ENCODE peak calls at places on chromosomes 2 and 18, in seven cellular contexts. W is neural progenitor cell, V is ovary, E is hepatocyte, P is H1, D is right cardiac atrium, M is transverse colon. J is an unnamed sample. For H3K27me3, the result is how much of the 10 kb centered on the place peaks cover.

GRCh38 chr18:7417742-7418141 is 149.4 kb upstream of the PTPRM start:
- DNase-seq in D (no peak), V (no peak), M (no peak), W (no peak), P (no peak), E (peak), J (peak)

GRCh38 chr2:183164111-183165015 is 40.1 kb downstream of the NUP35 start:
- DNase-seq in D (no peak), M (no peak), E (no peak), W (no peak), P (no peak), V (no peak), J (no peak)

GRCh38 chr2:201909961-201910361 is 103.6 kb downstream of the CDK15 start:
- DNase-seq in D (no peak), E (peak), M (peak), W (no peak), V (no peak), P (no peak), J (no peak)

GRCh38 chr2:179555681-179556283 is 291.1 kb upstream of the SESTD1 start:
- DNase-seq in W (no peak), P (no peak), D (no peak), M (no peak), E (no peak), V (no peak), J (no peak)

GRCh38 chr2:20130821-20131645 is 79.6 kb upstream of the LAPTM4A start:
- DNase-seq in W (no peak), P (no peak), M (no peak), E (no peak), D (no peak), V (no peak), J (no peak)

GRCh38 chr2:105328281-105329196 is 996 bp downstream of the TGFBRAP1 start:
- DNase-seq in W (no peak), V (peak), P (no peak), D (peak), M (peak), E (peak), J (no peak)

GRCh38 chr2:556494-556893 is 120.7 kb downstream of the TMEM18 start:
- DNase-seq in V (no peak), P (no peak), E (no peak), W (no peak), D (no peak), M (no peak), J (no peak)

GRCh38 chr2:36516136-36516870 is 81.7 kb downstream of the FEZ2 start:
- DNase-seq in P (no peak), V (no peak), E (peak), D (no peak), W (no peak), M (no peak), J (no peak)

GRCh38 chr2:239033801-239034560 is 186.1 kb downstream of the TWIST2 start:
- DNase-seq in W (no peak), E (no peak), P (no peak), V (no peak), M (no peak), D (no peak), J (no peak)
- H3K4me3 ChIP-seq in W (no peak), E (no peak), P (no peak), V (no peak), M (no peak), D (no peak), J (no peak)

DNA sequence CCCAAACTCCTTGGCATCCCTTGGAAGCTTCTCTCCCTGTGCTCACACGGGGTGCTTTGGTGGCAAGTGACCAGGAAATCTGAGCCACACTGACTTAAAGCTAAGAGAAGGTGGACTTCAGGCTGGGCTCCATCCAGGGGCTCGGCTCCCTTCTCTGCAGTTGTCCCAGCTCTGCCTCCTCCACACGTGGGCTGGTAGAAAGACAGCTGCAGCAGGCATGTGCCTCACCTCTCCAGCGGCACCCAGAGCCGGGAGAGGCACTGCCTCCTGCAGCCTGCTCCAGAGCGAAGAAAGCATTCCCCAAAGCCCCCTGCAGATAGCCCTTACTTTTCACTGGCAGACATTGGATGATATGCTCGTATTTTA is 11.3 kb downstream of the KCNF1 start:
- DNase-seq in P (no peak), E (no peak), V (no peak), M (no peak), D (no peak), W (no peak), J (no peak)
- H3K27me3 ChIP-seq in P (under half), E (under half), V (under half), M (under half), D (under half), W (half or more), J (under half)

GRCh38 chr2:219272351-219272750 is 6.8 kb upstream of the DNAJB2 start:
- DNase-seq in E (no peak), M (no peak), W (no peak), D (no peak), P (no peak), V (no peak), J (no peak)

GRCh38 chr2:219272995-219273394 is 6.2 kb upstream of the DNAJB2 start:
- DNase-seq in W (no peak), V (no peak), E (no peak), D (no peak), P (no peak), M (no peak), J (no peak)

GRCh38 chr2:219274392-219274921 is 4.7 kb upstream of the DNAJB2 start:
- DNase-seq in D (no peak), V (no peak), P (no peak), M (no peak), W (no peak), E (peak), J (peak)

GRCh38 chr2:219271021-219271420 is 8.1 kb upstream of the DNAJB2 start:
- DNase-seq in E (no peak), V (no peak), M (no peak), P (no peak), W (no peak), D (no peak), J (no peak)

GRCh38 chr2:219273887-219274391 is 5.2 kb upstream of the DNAJB2 start:
- DNase-seq in W (no peak), P (no peak), V (no peak), E (no peak), D (no peak), M (no peak), J (no peak)
- H3K4me3 ChIP-seq in W (no peak), P (no peak), V (no peak), E (no peak), D (no peak), M (no peak), J (no peak)

GRCh38 chr2:1811971-1812350 is 67.6 kb upstream of the PXDN start:
- DNase-seq in E (no peak), V (no peak), P (no peak), M (no peak), D (no peak), W (no peak), J (no peak)

GRCh38 chr2:1811258-1811970 is 67.1 kb upstream of the PXDN start:
- DNase-seq in D (no peak), M (no peak), V (no peak), P (no peak), E (no peak), W (no peak), J (no peak)

GRCh38 chr2:1808921-1809551 is 64.7 kb upstream of the PXDN start:
- DNase-seq in P (no peak), D (no peak), W (no peak), M (no peak), V (no peak), E (no peak), J (no peak)

GRCh38 chr2:1807167-1807566 is 62.9 kb upstream of the PXDN start:
- DNase-seq in W (no peak), P (no peak), E (no peak), M (no peak), D (no peak), V (no peak), J (no peak)

GRCh38 chr2:1809726-1810125 is 65.4 kb upstream of the PXDN start:
- DNase-seq in V (no peak), E (no peak), P (no peak), M (no peak), D (no peak), W (no peak), J (no peak)
- H3K27me3 ChIP-seq in V (under half), E (under half), P (under half), M (under half), D (under half), W (under half), J (under half)

DNA sequence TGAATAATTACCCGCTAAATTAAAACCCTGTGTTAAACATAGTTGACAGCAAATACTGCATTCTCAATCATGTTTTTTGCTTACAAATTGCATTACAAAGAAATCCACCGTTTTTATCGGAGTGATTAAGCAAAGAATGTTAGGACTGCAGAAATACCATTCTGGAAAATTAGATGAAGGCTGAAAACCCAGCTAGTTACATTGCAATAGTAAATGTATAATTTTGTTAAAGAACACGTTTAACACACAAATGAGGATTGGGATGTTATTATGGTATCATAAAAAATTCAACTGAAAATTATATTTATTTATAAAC is 12.3 kb upstream of the GBX2 start:
- DNase-seq in D (no peak), W (no peak), P (no peak), V (no peak), E (no peak), M (no peak), J (no peak)
- H3K4me3 ChIP-seq in D (no peak), W (no peak), P (no peak), V (no peak), E (no peak), M (no peak), J (no peak)

DNA sequence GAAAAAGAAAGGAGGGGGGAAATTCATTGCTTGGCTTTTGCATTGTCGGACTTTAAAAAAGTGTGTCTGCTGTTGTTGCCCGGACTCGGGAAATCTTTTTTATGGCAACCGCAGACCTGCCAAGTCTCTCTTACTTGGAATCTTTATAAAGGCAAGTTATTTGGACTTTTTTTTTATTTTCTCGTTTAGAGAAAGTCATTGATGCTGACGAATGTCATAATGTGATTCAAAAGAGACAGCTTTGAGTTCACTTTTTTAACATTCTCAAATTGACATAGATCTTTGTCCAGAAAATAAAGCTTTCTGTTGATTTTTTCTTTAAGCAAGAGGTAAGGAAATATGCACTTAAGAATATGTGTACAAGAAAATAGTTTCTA is 651 bp upstream of the ZNF521 start:
- DNase-seq in D (no peak), M (no peak), W (no peak), V (no peak), E (no peak), P (no peak), J (no peak)
- H3K27me3 ChIP-seq in D (under half), M (half or more), W (half or more), V (under half), E (under half), P (under half), J (under half)

DNA sequence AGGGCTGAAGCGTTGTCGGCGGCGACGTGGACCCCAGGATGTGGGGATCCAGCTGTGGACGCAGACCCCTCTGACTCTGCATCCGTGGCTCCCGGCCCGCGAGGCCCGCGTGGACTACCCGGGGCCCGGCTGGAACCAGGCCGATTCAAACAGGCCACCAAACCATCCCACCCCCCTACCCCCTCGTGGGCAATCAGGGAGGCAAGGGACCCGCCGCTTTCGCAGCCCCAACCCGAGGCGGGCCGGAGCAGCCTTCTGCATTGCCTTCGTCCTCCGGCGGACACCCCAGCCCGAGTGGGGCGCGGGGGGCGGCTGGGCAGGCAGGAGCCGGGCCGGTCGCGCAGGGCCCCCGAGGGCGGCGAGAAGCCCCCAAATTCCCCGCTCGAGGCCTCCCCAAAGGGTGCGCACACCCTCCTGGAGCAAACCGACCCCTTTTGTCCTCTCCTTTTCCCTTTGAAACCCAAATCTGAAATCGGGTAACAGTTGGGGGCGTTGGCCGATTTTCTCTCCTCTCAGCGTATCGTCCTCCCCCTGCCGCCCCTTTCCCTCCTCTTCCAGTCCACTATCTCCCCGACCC is 7.3 kb downstream of the SP9 start:
- DNase-seq in V (no peak), D (no peak), E (peak), W (peak), M (no peak), P (no peak), J (no peak)
- H3K4me3 ChIP-seq in V (no peak), D (no peak), E (no peak), W (peak), M (no peak), P (peak), J (peak)

DNA sequence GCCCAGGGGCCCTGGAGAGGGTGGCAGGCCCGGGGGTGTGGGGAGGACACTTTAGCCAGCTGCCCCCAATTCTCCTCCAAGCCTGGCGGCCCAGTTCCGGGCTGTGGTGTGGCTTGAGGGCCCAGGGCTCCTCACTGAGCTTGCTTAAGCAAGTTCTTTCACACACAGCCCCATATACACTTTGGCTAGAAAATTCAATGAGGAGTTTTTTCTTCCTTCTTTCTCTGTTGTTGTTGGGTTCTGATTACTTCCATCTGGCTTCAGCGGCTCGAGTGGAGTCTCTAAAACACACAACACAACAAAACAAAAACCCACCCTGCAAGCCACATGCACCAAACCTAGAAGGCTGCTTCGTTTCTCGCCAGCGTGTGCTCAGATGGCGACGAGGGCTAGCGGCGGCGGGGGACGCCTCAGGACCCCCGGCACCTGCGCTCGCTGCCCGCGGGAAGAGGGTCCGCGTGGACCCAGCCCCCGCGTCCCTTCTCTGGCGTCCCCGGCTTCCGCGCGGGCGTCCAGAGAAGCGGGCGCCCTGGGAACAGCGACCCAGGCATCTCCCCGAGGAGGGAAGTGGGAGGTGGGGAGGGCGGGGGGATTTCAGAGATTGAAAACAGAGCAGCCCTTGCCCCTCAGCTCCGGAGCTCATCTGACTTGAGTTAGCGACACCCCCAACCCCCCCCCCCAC is 597 bp upstream of the GLI2 start:
- DNase-seq in P (no peak), M (no peak), V (peak), D (no peak), W (peak), E (no peak), J (no peak)
- H3K27me3 ChIP-seq in P (under half), M (half or more), V (under half), D (under half), W (under half), E (half or more), J (under half)

GRCh38 chr2:33158482-33159003 is 211.8 kb downstream of the LTBP1 start:
- DNase-seq in W (no peak), V (no peak), M (no peak), P (no peak), D (no peak), E (no peak), J (no peak)
- H3K4me3 ChIP-seq in W (no peak), V (no peak), M (no peak), P (no peak), D (no peak), E (no peak), J (no peak)

DNA sequence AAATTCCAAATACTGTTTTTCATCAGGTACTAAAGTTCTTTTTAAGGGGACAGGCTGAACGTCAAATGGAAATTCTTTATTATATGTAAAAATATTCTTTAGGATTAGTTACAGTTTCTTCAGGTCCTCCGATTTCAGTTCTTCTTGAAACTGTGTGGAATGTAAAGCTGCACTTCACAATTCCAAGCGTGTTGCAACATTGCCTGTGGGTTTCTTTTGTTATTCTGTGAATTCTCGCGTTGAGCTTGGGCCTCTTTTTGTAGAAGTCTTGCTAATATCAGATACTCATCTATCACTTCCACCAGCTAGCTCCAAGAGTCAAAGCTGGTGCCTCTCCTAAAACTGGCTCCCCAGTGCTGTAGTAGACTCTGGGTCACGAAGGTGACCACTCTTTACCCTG is 642.6 kb downstream of the METTL4 start:
- DNase-seq in M (no peak), V (no peak), P (no peak), W (no peak), E (no peak), D (no peak), J (no peak)
- H3K27me3 ChIP-seq in M (under half), V (under half), P (under half), W (under half), E (under half), D (under half), J (under half)

J was measured in Caco-2.